ENCODE peak calls at places on chromosomes 11 and 22, in four cellular contexts. Y is coronary artery, X is A549, G is Peyer's patch. Q is an unnamed sample.

GRCh38 chr11:32379714-32380113 is 55.6 kb downstream of the WT1 start:
- DNase-seq in X (no peak), G (no peak), Y (no peak), Q (no peak)

GRCh38 chr11:122709042-122709760 is 53.7 kb downstream of the UBASH3B start:
- DNase-seq in G (no peak), X (peak; percentile 52), Y (no peak), Q (no peak)

GRCh38 chr11:1623716-1624115 is 1.8 kb upstream of the KRTAP5-4 start:
- DNase-seq in Y (no peak), X (no peak), G (peak; percentile 34), Q (no peak)

GRCh38 chr22:36860821-36861659 is at the start of gene NCF4:
- DNase-seq in X (no peak), G (no peak), Y (no peak), Q (peak; percentile 63)

GRCh38 chr22:16721969-16722368 is 103.2 kb downstream of the XKR3 start:
- DNase-seq in Y (no peak), G (no peak), X (no peak), Q (no peak)

GRCh38 chr11:69797156-69797555 is 22.0 kb upstream of the FGF4 start:
- DNase-seq in Y (no peak), G (no peak), X (peak; percentile 50), Q (no peak)

GRCh38 chr11:114059278-114059983 is at the start of gene ZBTB16:
- DNase-seq in Y (peak; percentile 94), X (no peak), G (peak; percentile 92), Q (peak; percentile 85)

GRCh38 chr11:7596975-7597391 is 76.3 kb downstream of the CYB5R2 start:
- DNase-seq in X (no peak), G (peak; percentile 75), Y (no peak), Q (peak; percentile 57)

GRCh38 chr11:14636119-14636518 is 7.5 kb upstream of the PDE3B start:
- DNase-seq in G (no peak), X (no peak), Y (no peak), Q (no peak)

GRCh38 chr11:12285106-12285505 is 92.3 kb upstream of the PARVA start:
- DNase-seq in G (no peak), X (no peak), Y (no peak), Q (peak; percentile 10)

GRCh38 chr11:66915046-66915832 is 42.9 kb downstream of the PC start:
- DNase-seq in G (no peak), Y (no peak), X (no peak), Q (no peak)

GRCh38 chr11:87097582-87097981 is 59.8 kb downstream of the TMEM135 start:
- DNase-seq in Y (no peak), G (no peak), X (peak; percentile 63), Q (peak; percentile 61)

GRCh38 chr22:20102203-20102780 is 13.6 kb upstream of the RANBP1 start:
- DNase-seq in X (no peak), G (peak; percentile 34), Y (no peak), Q (no peak)

GRCh38 chr11:131824766-131825165 is 454.4 kb downstream of the NTM start:
- DNase-seq in Y (no peak), X (no peak), G (no peak), Q (no peak)

GRCh38 chr11:61718046-61718531 is 34.3 kb upstream of the MYRF start:
- DNase-seq in X (no peak), Y (no peak), G (no peak), Q (no peak)
- TF ChIP-seq CTCF in X (no peak), Y (no peak), G (no peak), Q (no peak)

GRCh38 chr11:121194731-121195596 is 93.9 kb downstream of the TECTA start:
- DNase-seq in X (peak; percentile 49), Y (no peak), G (no peak), Q (peak; percentile 62)
- TF ChIP-seq CTCF in X (peak; percentile 73), Y (peak; percentile 68), G (peak; percentile 71), Q (peak; percentile 77)

GRCh38 chr11:75867778-75868374 is 52.9 kb downstream of the UVRAG start:
- DNase-seq in Y (no peak), X (peak; percentile 52), G (no peak), Q (peak; percentile 47)
- TF ChIP-seq CTCF in Y (peak; percentile 68), X (peak; percentile 93), G (peak; percentile 77), Q (peak; percentile 86)

DNA sequence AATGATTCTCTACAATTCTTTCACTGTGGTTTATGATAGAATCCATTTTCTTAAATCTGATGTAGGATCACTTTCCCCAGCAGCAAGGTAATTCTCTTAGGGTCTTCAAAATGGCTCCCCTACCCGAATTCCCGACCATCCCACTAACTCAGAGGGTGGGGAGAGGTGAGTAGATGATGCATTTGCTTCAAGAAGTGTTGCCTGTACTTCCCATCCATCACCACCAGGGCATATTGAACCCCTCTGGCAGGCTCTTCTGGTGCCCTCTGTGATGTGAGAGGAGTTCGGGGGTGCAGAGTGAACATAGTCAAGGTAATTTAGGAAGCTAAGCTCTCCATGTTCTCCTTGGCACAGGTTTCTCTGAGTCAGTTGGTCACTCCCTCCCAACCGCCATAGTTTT is 52.3 kb downstream of the ZNRF3 start:
- DNase-seq in Y (no peak), X (no peak), G (no peak), Q (no peak)
- TF ChIP-seq CTCF in Y (no peak), X (no peak), G (no peak), Q (no peak)

GRCh38 chr22:22855617-22856308 is 31.9 kb upstream of the IGLL5 start:
- DNase-seq in G (no peak), X (no peak), Y (no peak), Q (peak; percentile 32)
- TF ChIP-seq CTCF in G (peak; percentile 34), X (peak; percentile 12), Y (no peak), Q (peak; percentile 30)

GRCh38 chr22:38973289-38974169 is 8.6 kb upstream of the APOBEC3B start:
- DNase-seq in Y (no peak), G (no peak), X (peak; percentile 41), Q (peak; percentile 53)
- TF ChIP-seq CTCF in Y (no peak), G (no peak), X (peak; percentile 53), Q (peak; percentile 46)

GRCh38 chr11:47355283-47356128 is 3.0 kb upstream of the MYBPC3 start:
- DNase-seq in Y (peak; percentile 92), X (peak; percentile 98), G (peak; percentile 99), Q (peak; percentile 99)
- TF ChIP-seq CTCF in Y (peak; percentile 87), X (peak; percentile 100), G (no peak), Q (peak; percentile 89)